ENCODE peak calls at places on chromosomes 5 and 9, in six cellular contexts. K is CD8-positive, alpha-beta T cell; S is brain microvascular endothelial cell; E is sciatic nerve; B is stromal cell of bone marrow; G is kidney. D is an unnamed sample.

GRCh38 chr5:115423541-115423940 is 121.0 kb downstream of the FEM1C start:
- DNase-seq in K (no peak), S (peak), E (peak), B (no peak), G (no peak), D (no peak)

GRCh38 chr5:756865-757345 is 27.6 kb downstream of the ZDHHC11B start:
- DNase-seq in K (no peak), S (no peak), E (peak), B (no peak), G (peak), D (no peak)

GRCh38 chr5:74978347-74978746 is 74.0 kb downstream of the GCNT4 start:
- DNase-seq in K (no peak), S (no peak), E (no peak), B (no peak), G (no peak), D (no peak)

GRCh38 chr9:109171926-109172325 is 4.9 kb upstream of the FRRS1L start:
- DNase-seq in K (no peak), S (peak), E (no peak), B (no peak), G (no peak), D (no peak)

GRCh38 chr9:121924700-121925099 is 168.4 kb downstream of the TTLL11 start:
- DNase-seq in K (no peak), S (no peak), E (no peak), B (no peak), G (no peak), D (no peak)

GRCh38 chr9:4086119-4087088 is 213.5 kb downstream of the GLIS3 start:
- DNase-seq in K (no peak), S (peak), E (no peak), B (peak), G (no peak), D (no peak)

GRCh38 chr9:36584626-36585460 is 12.1 kb downstream of the MELK start:
- DNase-seq in K (no peak), S (peak), E (no peak), B (no peak), G (no peak), D (no peak)

GRCh38 chr5:88875609-88876234 is 7.3 kb downstream of the MEF2C start:
- DNase-seq in K (no peak), S (peak), E (no peak), B (no peak), G (no peak), D (no peak)